ENCODE peak calls at places on chromosomes 7 and 10, in four cellular contexts. B is lung, N is heart left ventricle, T is suprapubic skin. L is an unnamed sample.

GRCh38 chr7:142868188-142868811 is 13.4 kb downstream of the EPHB6 start:
- DNase-seq in B (no peak), N (no peak), T (no peak), L (no peak)

GRCh38 chr10:79435271-79436065 is 10.0 kb downstream of the ZCCHC24 start:
- DNase-seq in B (no peak), N (peak), T (peak), L (no peak)

GRCh38 chr7:70347880-70348279 is 749.6 kb downstream of the AUTS2 start:
- DNase-seq in B (no peak), N (no peak), T (no peak), L (no peak)

GRCh38 chr10:43985941-43986340 is 337.3 kb upstream of the ZNF32 start:
- DNase-seq in B (no peak), N (no peak), T (no peak), L (no peak)

GRCh38 chr10:28432210-28432676 is 100.7 kb upstream of the WAC start:
- DNase-seq in B (peak), N (peak), T (no peak), L (peak)

GRCh38 chr7:41053830-41054229 is 649.1 kb downstream of the INHBA start:
- DNase-seq in B (no peak), N (no peak), T (no peak), L (no peak)

GRCh38 chr10:130340816-130341215 is 204.6 kb downstream of the GLRX3 start:
- DNase-seq in B (no peak), N (no peak), T (no peak), L (no peak)

GRCh38 chr10:126839094-126839761 is 66.0 kb upstream of the DOCK1 start:
- DNase-seq in B (peak), N (no peak), T (no peak), L (no peak)

GRCh38 chr10:132075909-132076577 is 10.3 kb downstream of the JAKMIP3 start:
- DNase-seq in B (no peak), N (no peak), T (no peak), L (no peak)

GRCh38 chr7:2803755-2804154 is 40.4 kb downstream of the GNA12 start:
- DNase-seq in B (no peak), N (no peak), T (no peak), L (no peak)

GRCh38 chr10:121617176-121617575 is 18.9 kb upstream of the FGFR2 start:
- DNase-seq in B (no peak), N (no peak), T (peak), L (no peak)

GRCh38 chr7:33040803-33041516 is 21.6 kb downstream of the NT5C3A start:
- DNase-seq in B (peak), N (no peak), T (no peak), L (no peak)

GRCh38 chr10:82150123-82150900 is 275.3 kb downstream of the NRG3 start:
- DNase-seq in B (peak), N (peak), T (no peak), L (no peak)

GRCh38 chr7:94700926-94701554 is 45.1 kb upstream of the SGCE start:
- DNase-seq in B (no peak), N (no peak), T (no peak), L (no peak)

GRCh38 chr10:11120711-11121110 is 103.0 kb downstream of the CELF2 start:
- DNase-seq in B (no peak), N (no peak), T (no peak), L (no peak)

GRCh38 chr10:7671121-7671520 is 4.4 kb upstream of the ITIH5 start:
- DNase-seq in B (no peak), N (no peak), T (no peak), L (no peak)

GRCh38 chr10:80015911-80016590 is 62.4 kb upstream of the TMEM254 start:
- DNase-seq in B (no peak), N (no peak), T (no peak), L (no peak)

GRCh38 chr10:103555712-103556111 is 62.2 kb downstream of the NEURL1 start:
- DNase-seq in B (no peak), N (no peak), T (no peak), L (no peak)

GRCh38 chr10:121696854-121697253 is 98.6 kb upstream of the FGFR2 start:
- DNase-seq in B (no peak), N (no peak), T (no peak), L (no peak)

GRCh38 chr10:43846187-43846680 is 197.6 kb upstream of the ZNF32 start:
- DNase-seq in B (no peak), N (peak), T (no peak), L (peak)

GRCh38 chr7:132516042-132516840 is 60.0 kb downstream of the PLXNA4 start:
- DNase-seq in B (no peak), N (no peak), T (no peak), L (no peak)

GRCh38 chr10:70440296-70441160 is 953 bp downstream of the NODAL start:
- DNase-seq in B (no peak), N (no peak), T (peak), L (no peak)

GRCh38 chr10:30816812-30817193 is 187.2 kb upstream of the LYZL2 start:
- DNase-seq in B (no peak), N (no peak), T (no peak), L (no peak)

GRCh38 chr10:43225787-43226153 is 41.1 kb downstream of the RASGEF1A start:
- DNase-seq in B (no peak), N (peak), T (peak), L (no peak)

GRCh38 chr10:129275886-129276285 is 191.2 kb upstream of the MGMT start:
- DNase-seq in B (no peak), N (no peak), T (no peak), L (no peak)

GRCh38 chr7:29604702-29605101 is 41.1 kb downstream of the PRR15 start:
- DNase-seq in B (no peak), N (no peak), T (no peak), L (no peak)

GRCh38 chr7:149369497-149369896 is 91.4 kb downstream of the ZNF777 start:
- DNase-seq in B (no peak), N (no peak), T (no peak), L (no peak)

GRCh38 chr10:54559498-54559897 is 241.5 kb downstream of the PCDH15 start:
- DNase-seq in B (no peak), N (no peak), T (no peak), L (no peak)

DNA sequence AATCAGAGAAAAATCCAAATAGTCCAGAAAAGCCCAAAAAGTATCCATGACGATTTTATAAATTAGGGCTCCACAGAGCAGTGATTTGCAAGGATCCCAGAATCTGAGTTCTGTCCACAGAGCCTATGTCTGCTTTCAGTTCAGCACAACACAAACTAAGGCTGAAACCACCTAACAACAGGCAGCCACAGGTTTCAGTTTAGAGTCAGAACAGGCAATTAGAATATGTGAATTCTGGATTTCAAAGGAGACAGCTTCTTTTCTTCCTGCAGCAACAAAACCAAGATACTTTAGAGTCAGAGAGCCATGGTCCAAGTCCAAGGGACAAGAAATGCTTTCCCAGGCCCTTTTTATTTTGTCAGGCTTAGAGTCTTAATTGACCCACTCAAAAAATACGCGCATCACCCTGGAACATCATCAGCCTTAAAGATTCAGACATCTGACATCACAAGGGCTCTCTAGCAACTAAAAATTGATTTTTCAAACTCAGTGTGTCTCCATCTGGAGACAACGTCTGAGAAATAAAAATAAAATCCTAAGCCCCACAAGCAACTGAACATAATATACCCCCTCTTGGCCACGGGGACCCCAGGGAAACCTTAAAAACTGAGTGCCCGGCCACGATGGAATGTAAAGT is 23.7 kb downstream of the IFIT3 start:
- DNase-seq in B (no peak), N (no peak), T (no peak), L (no peak)
- H3K4me3 ChIP-seq in B (no peak), N (no peak), T (no peak), L (no peak)

GRCh38 chr7:151125459-151125834 is 39.2 kb downstream of the AGAP3 start:
- DNase-seq in B (no peak), N (peak), T (no peak), L (no peak)

GRCh38 chr7:151123485-151124204 is 37.4 kb downstream of the AGAP3 start:
- DNase-seq in B (peak), N (peak), T (peak), L (peak)

GRCh38 chr7:151124899-151125399 is 38.7 kb downstream of the AGAP3 start:
- DNase-seq in B (no peak), N (no peak), T (no peak), L (no peak)

GRCh38 chr7:151122794-151123484 is 36.7 kb downstream of the AGAP3 start:
- DNase-seq in B (no peak), N (no peak), T (no peak), L (no peak)

GRCh38 chr7:151124205-151124880 is 38.1 kb downstream of the AGAP3 start:
- DNase-seq in B (no peak), N (no peak), T (no peak), L (no peak)
- TF ChIP-seq CTCF in B (no peak), N (no peak), T (no peak), L (no peak)

DNA sequence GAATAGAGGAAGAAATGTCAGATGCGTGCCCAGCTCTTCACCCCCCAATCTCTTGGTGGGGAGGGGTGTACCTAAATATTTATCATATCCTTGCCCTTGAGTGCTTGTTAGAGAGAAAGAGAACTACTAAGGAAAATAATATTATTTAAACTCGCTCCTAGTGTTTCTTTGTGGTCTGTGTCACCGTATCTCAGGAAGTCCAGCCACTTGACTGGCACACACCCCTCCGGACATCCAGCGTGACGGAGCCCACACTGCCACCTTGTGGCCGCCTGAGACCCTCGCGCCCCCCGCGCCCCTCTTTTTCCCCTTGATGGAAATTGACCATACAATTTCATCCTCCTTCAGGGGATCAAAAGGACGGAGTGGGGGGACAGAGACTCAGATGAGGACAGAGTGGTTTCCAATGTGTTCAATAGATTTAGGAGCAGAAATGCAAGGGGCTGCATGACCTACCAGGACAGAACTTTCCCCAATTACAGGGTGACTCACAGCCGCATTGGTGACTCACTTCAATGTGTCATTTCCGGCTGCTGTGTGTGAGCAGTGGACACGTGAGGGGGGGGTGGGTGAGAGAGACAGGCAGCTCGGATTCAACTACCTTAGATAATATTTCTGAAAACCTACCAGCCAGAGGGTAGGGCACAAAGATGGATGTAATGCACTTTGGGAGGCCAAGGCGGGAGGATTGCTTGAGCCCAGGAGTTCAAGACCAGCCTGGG is 11.4 kb downstream of the SERPINE1 start:
- DNase-seq in B (peak), N (peak), T (peak), L (peak)
- H3K27ac ChIP-seq in B (peak), N (no peak), T (peak), L (peak)

DNA sequence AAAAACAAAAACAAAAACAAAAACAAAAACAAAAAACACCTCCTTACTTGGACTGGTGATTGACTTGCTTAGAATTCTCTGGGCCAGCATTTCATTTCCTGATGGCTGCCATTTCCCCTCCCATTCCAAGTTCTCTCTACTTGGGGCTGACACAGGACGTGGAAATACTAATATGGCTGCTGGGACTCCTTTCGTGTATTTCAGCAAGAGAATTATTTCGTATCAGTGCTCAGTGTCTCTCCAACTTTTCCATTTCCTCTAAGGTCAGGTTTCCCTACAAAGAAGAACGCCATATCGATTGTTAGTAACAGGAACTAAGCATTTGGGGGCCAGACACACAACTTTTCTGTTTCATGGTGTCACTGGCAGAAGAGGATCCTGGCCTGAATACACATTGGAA is 22.5 kb upstream of the VAX1 start:
- DNase-seq in B (no peak), N (no peak), T (no peak), L (no peak)
- H3K4me3 ChIP-seq in B (no peak), N (no peak), T (no peak), L (no peak)

GRCh38 chr7:3995187-3995586 is 686.9 kb upstream of the FOXK1 start:
- DNase-seq in B (no peak), N (no peak), T (no peak), L (no peak)
- TF ChIP-seq CTCF in B (no peak), N (no peak), T (no peak), L (no peak)

DNA sequence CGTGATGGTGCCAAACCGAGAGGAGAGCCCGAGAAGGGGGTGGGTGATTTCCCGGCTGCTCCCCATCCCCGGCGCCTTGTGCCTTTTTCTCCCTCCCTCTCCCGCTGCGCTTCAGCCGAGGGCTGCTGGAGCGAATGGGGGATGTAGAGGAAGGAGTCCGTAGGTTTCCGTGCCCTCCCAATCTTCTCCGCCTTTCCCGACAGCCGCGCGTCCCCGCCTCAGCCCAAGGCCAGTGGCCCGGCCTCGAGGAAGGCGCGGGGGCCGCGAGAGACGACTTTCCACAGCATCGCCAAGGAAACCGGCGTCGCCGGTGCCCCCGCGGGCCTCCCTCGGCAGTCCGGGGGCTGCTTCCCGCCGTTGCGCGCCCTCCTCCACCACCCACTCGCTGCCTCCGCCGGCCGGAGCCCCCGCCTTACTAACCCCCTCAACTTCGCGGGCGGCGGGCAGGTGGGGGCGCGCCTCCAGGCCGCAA is 1.2 kb downstream of the EGR2 start:
- DNase-seq in B (no peak), N (no peak), T (peak), L (no peak)
- H3K27ac ChIP-seq in B (peak), N (peak), T (no peak), L (no peak)

GRCh38 chr7:22357311-22358175 is 589 bp upstream of the RAPGEF5 start:
- DNase-seq in B (no peak), N (no peak), T (no peak), L (no peak)
- H3K4me3 ChIP-seq in B (no peak), N (no peak), T (peak), L (no peak)

GRCh38 chr7:108592633-108593277 is 23.1 kb downstream of the DNAJB9 start:
- DNase-seq in B (no peak), N (no peak), T (no peak), L (no peak)
- TF ChIP-seq CTCF in B (no peak), N (no peak), T (no peak), L (no peak)

DNA sequence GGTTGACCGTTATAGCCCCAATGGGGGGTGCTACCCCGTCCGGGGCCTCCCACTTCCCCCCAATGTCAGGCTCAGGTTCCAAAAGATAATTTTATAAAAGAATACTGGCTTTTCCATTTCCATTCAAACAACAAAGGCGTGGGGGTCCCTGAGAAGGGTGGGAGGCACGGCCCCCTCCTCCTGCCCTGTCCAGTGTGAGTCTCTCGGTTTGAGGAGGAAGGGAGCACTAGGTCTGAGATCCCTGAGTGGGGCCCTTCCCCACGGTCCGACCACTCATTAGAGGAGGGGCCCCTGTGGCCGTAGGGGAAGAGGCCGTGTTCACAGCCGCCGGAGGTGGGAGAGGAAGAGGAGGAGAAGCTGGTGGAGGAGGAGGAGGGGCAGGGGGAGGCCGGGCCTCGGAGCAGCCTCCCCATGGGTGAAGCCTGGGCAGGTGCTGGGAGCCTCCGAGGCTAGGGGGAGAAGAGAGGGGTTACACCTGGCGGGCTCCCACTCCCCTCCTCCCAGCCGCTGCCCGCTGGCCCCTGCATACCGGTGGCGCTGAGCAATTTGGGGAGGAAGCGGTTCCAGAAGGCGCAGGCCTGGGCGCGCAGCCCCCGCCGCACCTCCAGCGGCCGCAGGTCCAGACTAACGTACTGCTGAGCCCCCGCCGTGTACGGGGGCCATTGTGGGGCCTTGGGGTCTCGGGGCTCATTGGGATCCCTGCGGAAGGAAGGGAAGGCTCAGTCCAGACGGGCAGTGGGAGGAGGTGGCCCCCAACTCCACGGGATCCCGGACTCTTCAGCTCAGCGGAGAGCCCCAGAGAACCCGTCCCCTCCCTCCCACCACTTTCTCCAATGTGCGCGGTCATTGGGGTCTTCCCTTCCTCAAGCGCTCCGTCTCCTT is 1.4 kb upstream of the UFSP1 start:
- DNase-seq in B (no peak), N (no peak), T (peak), L (no peak)
- H3K27ac ChIP-seq in B (peak), N (peak), T (peak), L (no peak)